ENCODE peak calls at places on chromosomes 13 and 19, in six cellular contexts. C is esophagus squamous epithelium, S is Peyer's patch, K is A549, A is tibial nerve, E is upper lobe of left lung. X is an unnamed sample.

GRCh38 chr19:14577264-14577663 is 5.4 kb upstream of the NDUFB7 start:
- DNase-seq in C (no peak), S (no peak), K (no peak), A (no peak), E (no peak), X (no peak)

GRCh38 chr19:18468517-18468916 is 30.6 kb upstream of the ISYNA1 start:
- DNase-seq in C (no peak), S (no peak), K (peak), A (no peak), E (peak), X (no peak)

GRCh38 chr13:98370806-98371553 is 193.9 kb upstream of the RNF113B start:
- DNase-seq in C (no peak), S (no peak), K (no peak), A (peak), E (no peak), X (peak)

GRCh38 chr19:30077851-30078355 is 135.9 kb downstream of the URI1 start:
- DNase-seq in C (no peak), S (peak), K (no peak), A (no peak), E (no peak), X (no peak)

GRCh38 chr13:98368019-98368418 is 190.9 kb upstream of the RNF113B start:
- DNase-seq in C (no peak), S (no peak), K (no peak), A (no peak), E (no peak), X (no peak)

GRCh38 chr13:33110713-33111413 is 94.6 kb downstream of the KL start:
- DNase-seq in C (no peak), S (no peak), K (no peak), A (peak), E (peak), X (peak)

GRCh38 chr13:113670541-113670940 is 3.5 kb downstream of the GRK1 start:
- DNase-seq in C (no peak), S (peak), K (no peak), A (no peak), E (peak), X (no peak)

GRCh38 chr13:63651394-63651793 is 2235.7 kb upstream of the PCDH20 start:
- DNase-seq in C (no peak), S (no peak), K (no peak), A (no peak), E (no peak), X (no peak)

GRCh38 chr19:38713227-38713649 is 31.0 kb downstream of the CAPN12 start:
- DNase-seq in C (no peak), S (no peak), K (no peak), A (peak), E (peak), X (peak)

GRCh38 chr13:45695198-45695730 is 6.9 kb upstream of the CBY2 start:
- DNase-seq in C (no peak), S (no peak), K (no peak), A (no peak), E (no peak), X (no peak)

GRCh38 chr19:35563207-35563829 is at the start of gene ATP4A:
- DNase-seq in C (no peak), S (no peak), K (no peak), A (no peak), E (no peak), X (no peak)

GRCh38 chr19:2425622-2426581 is 1.5 kb downstream of the TIMM13 start:
- DNase-seq in C (no peak), S (peak), K (no peak), A (no peak), E (no peak), X (no peak)

GRCh38 chr19:5694167-5694951 is 4.3 kb downstream of the RPL36 start:
- DNase-seq in C (no peak), S (no peak), K (no peak), A (no peak), E (peak), X (no peak)

GRCh38 chr19:10421981-10422461 is 1.7 kb downstream of the PDE4A start:
- DNase-seq in C (no peak), S (no peak), K (no peak), A (no peak), E (no peak), X (no peak)

GRCh38 chr13:79874396-79875360 is 393.7 kb downstream of the NDFIP2 start:
- DNase-seq in C (no peak), S (no peak), K (no peak), A (no peak), E (no peak), X (no peak)

GRCh38 chr13:21310220-21310619 is 133.8 kb downstream of the MRPL57 start:
- DNase-seq in C (no peak), S (no peak), K (no peak), A (no peak), E (no peak), X (no peak)

GRCh38 chr19:31344403-31344802 is 4.8 kb downstream of the TSHZ3 start:
- DNase-seq in C (no peak), S (no peak), K (no peak), A (no peak), E (peak), X (no peak)

GRCh38 chr13:102774210-102774560 is 599 bp upstream of the TEX30 start:
- DNase-seq in C (no peak), S (no peak), K (no peak), A (no peak), E (peak), X (peak)

GRCh38 chr19:4186087-4186993 is 3.9 kb downstream of the ANKRD24 start:
- DNase-seq in C (no peak), S (peak), K (peak), A (peak), E (no peak), X (peak)

GRCh38 chr13:66805657-66806056 is 424.5 kb downstream of the PCDH9 start:
- DNase-seq in C (no peak), S (no peak), K (peak), A (peak), E (no peak), X (peak)

GRCh38 chr19:3479177-3479818 is 1.0 kb downstream of the SMIM24 start:
- DNase-seq in C (no peak), S (no peak), K (peak), A (no peak), E (no peak), X (no peak)

GRCh38 chr19:1183543-1184172 is 9.6 kb upstream of the SBNO2 start:
- DNase-seq in C (no peak), S (peak), K (peak), A (no peak), E (peak), X (no peak)

GRCh38 chr13:30744056-30744684 is 8.8 kb downstream of the ALOX5AP start:
- DNase-seq in C (peak), S (no peak), K (peak), A (no peak), E (no peak), X (peak)

GRCh38 chr19:56138069-56138468 is 3.0 kb upstream of the ZNF444 start:
- DNase-seq in C (no peak), S (no peak), K (no peak), A (no peak), E (no peak), X (no peak)

GRCh38 chr19:2659856-2660432 is 42.5 kb downstream of the GNG7 start:
- DNase-seq in C (no peak), S (no peak), K (no peak), A (no peak), E (no peak), X (no peak)

GRCh38 chr19:10510301-10510802 is 6.9 kb downstream of the S1PR5 start:
- DNase-seq in C (no peak), S (no peak), K (no peak), A (no peak), E (peak), X (no peak)

GRCh38 chr19:6238256-6238642 is 41.5 kb downstream of the MLLT1 start:
- DNase-seq in C (no peak), S (no peak), K (no peak), A (no peak), E (no peak), X (no peak)

GRCh38 chr19:4977299-4978174 is 8.6 kb downstream of the KDM4B start:
- DNase-seq in C (no peak), S (no peak), K (no peak), A (peak), E (peak), X (no peak)

GRCh38 chr13:30111810-30112209 is 195.5 kb downstream of the KATNAL1 start:
- DNase-seq in C (no peak), S (no peak), K (peak), A (no peak), E (no peak), X (no peak)

GRCh38 chr19:15123900-15124299 is 16.7 kb downstream of the SYDE1 start:
- DNase-seq in C (no peak), S (peak), K (no peak), A (no peak), E (no peak), X (peak)

GRCh38 chr19:2610637-2611482 is 91.6 kb downstream of the GNG7 start:
- DNase-seq in C (no peak), S (peak), K (peak), A (peak), E (peak), X (peak)

GRCh38 chr19:13842294-13843103 is 34.4 kb upstream of the NANOS3 start:
- DNase-seq in C (no peak), S (peak), K (peak), A (peak), E (peak), X (peak)

GRCh38 chr19:5299137-5299536 is 41.5 kb downstream of the PTPRS start:
- DNase-seq in C (no peak), S (no peak), K (no peak), A (no peak), E (no peak), X (no peak)

GRCh38 chr19:7191946-7192691 is 102.1 kb downstream of the INSR start:
- DNase-seq in C (no peak), S (no peak), K (no peak), A (no peak), E (no peak), X (no peak)

GRCh38 chr13:25468330-25469178 is 96.8 kb downstream of the ATP8A2 start:
- DNase-seq in C (no peak), S (no peak), K (no peak), A (no peak), E (peak), X (no peak)

DNA sequence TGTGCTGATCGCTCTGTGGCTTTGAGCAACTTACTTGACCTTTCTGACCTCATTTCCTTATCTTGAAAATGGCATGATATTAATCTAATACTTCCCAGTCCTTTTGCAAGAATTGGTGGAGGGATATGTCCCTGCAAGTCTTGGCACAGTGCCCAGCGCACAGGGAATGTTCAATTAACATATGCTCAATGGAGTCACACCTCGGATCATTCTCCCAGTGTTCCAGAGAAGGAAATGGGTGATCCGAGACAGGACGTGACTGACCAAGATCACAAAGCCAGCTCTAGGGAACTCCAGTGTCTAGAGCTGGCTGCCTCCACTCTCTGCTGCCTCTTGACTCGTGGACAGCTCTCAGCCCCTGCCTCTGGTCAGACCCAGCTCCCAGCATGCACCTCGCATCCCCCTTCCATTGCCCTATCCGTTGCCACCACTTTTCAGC is 3.6 kb downstream of the CDC42EP5 start:
- DNase-seq in C (no peak), S (peak), K (no peak), A (no peak), E (no peak), X (peak)
- TF ChIP-seq POLR2A in C (no peak), S (peak), K (no peak), A (no peak), E (no peak), X (no peak)

GRCh38 chr19:45091031-45091918 is 1.7 kb upstream of the PPP1R37 start:
- DNase-seq in C (peak), S (peak), K (peak), A (peak), E (peak), X (peak)

GRCh38 chr19:45087531-45087930 is 5.4 kb upstream of the PPP1R37 start:
- DNase-seq in C (no peak), S (no peak), K (no peak), A (no peak), E (no peak), X (no peak)

GRCh38 chr19:45092747-45093678 is at the start of gene PPP1R37:
- DNase-seq in C (peak), S (peak), K (peak), A (peak), E (peak), X (peak)

GRCh38 chr19:45090034-45090433 is 2.9 kb upstream of the PPP1R37 start:
- DNase-seq in C (no peak), S (peak), K (no peak), A (no peak), E (peak), X (no peak)

GRCh38 chr19:45090598-45090997 is 2.4 kb upstream of the PPP1R37 start:
- DNase-seq in C (no peak), S (peak), K (no peak), A (no peak), E (no peak), X (no peak)
- H3K27ac ChIP-seq in C (peak), S (no peak), K (peak), A (no peak), E (no peak), X (no peak)

DNA sequence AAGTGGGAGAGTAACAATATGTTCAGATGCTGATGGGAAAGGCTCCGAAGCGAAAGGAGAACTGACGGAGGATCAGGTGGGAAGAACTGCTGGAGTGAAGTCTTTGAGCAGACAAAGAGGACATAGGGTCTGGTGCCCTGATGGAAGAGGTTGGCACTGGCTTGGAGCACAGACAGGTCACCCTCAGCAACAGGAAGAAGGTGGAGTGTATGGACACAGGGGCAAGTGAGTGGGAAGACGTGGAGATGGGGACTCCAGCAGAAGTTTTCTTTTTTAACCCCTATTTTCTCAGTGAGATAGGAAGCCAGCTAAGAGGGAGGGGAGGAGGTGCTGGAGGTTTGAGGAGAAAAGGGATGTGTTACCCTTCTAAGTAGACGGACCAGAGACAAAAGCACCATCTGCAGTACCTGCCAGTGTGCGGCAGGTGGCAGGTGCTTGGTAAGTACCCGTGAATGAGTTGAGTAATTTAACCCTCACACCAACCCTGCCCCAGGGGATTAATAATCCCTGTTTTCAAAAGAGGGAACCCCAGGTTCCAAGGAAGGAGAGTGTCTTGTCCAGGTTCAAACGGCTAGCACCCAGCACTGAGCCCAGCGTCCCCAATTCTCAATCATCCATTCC is 11.2 kb downstream of the HAS1 start:
- DNase-seq in C (no peak), S (no peak), K (peak), A (no peak), E (no peak), X (no peak)
- TF ChIP-seq CTCF in C (no peak), S (peak), K (peak), A (no peak), E (no peak), X (peak)

GRCh38 chr13:40665754-40666057 is 735 bp downstream of the FOXO1 start:
- DNase-seq in C (no peak), S (no peak), K (no peak), A (no peak), E (peak), X (no peak)

GRCh38 chr13:40666058-40666904 is at the start of gene FOXO1:
- DNase-seq in C (peak), S (peak), K (peak), A (peak), E (peak), X (peak)

GRCh38 chr13:40662866-40663265 is 3.6 kb downstream of the FOXO1 start:
- DNase-seq in C (no peak), S (no peak), K (no peak), A (no peak), E (no peak), X (no peak)

GRCh38 chr13:40665061-40665753 is 1.2 kb downstream of the FOXO1 start:
- DNase-seq in C (no peak), S (peak), K (peak), A (no peak), E (peak), X (peak)

GRCh38 chr13:40664100-40665060 is 2.1 kb downstream of the FOXO1 start:
- DNase-seq in C (no peak), S (peak), K (peak), A (peak), E (peak), X (peak)
- TF ChIP-seq POLR2A in C (peak), S (peak), K (no peak), A (no peak), E (no peak), X (peak)

DNA sequence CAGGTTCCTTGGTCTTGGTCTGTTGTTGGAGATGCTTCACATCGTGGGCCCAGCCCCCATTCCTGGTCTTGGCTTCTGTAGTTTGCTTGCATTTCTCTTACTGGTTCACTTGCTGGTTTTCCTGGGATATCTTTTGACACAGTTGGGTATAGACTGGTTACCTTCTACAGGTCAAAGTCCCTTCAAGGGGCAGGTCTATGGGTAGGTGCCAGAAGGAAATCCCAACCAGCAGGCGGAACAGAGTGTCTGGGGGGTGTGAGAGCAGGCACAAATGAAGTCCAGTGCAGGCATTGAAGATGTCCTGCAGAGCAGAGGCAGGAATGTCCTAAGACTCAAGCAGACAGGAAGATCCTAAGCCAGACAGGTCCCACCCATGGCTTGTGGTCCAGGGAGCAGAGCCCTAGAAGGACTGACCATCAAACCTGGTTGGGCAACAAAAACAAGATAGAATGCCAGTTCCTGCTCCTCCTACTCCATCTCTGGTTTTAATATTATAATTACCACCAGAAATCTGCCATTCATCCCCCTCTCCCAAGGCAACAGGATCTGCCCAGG is 17.7 kb upstream of the WASF3 start:
- DNase-seq in C (no peak), S (no peak), K (no peak), A (no peak), E (no peak), X (no peak)
- H3K27ac ChIP-seq in C (no peak), S (no peak), K (no peak), A (no peak), E (no peak), X (no peak)

GRCh38 chr19:41447732-41448332 is 4.9 kb downstream of the ERICH4 start:
- DNase-seq in C (no peak), S (no peak), K (no peak), A (no peak), E (no peak), X (no peak)
- TF ChIP-seq CTCF in C (no peak), S (peak), K (peak), A (no peak), E (no peak), X (peak)

GRCh38 chr19:19732579-19733501 is at the start of gene ZNF14:
- DNase-seq in C (peak), S (peak), K (peak), A (peak), E (peak), X (peak)
- TF ChIP-seq POLR2A in C (peak), S (peak), K (peak), A (peak), E (no peak), X (peak)

GRCh38 chr13:44401577-44401976 is 28.0 kb downstream of the SERP2 start:
- DNase-seq in C (no peak), S (no peak), K (no peak), A (no peak), E (no peak), X (no peak)
- H3K27ac ChIP-seq in C (no peak), S (no peak), K (no peak), A (no peak), E (no peak), X (no peak)

GRCh38 chr13:23715762-23716235 is 145.6 kb downstream of the TNFRSF19 start:
- DNase-seq in C (no peak), S (no peak), K (peak), A (no peak), E (no peak), X (no peak)
- TF ChIP-seq CTCF in C (no peak), S (no peak), K (peak), A (no peak), E (no peak), X (no peak)

DNA sequence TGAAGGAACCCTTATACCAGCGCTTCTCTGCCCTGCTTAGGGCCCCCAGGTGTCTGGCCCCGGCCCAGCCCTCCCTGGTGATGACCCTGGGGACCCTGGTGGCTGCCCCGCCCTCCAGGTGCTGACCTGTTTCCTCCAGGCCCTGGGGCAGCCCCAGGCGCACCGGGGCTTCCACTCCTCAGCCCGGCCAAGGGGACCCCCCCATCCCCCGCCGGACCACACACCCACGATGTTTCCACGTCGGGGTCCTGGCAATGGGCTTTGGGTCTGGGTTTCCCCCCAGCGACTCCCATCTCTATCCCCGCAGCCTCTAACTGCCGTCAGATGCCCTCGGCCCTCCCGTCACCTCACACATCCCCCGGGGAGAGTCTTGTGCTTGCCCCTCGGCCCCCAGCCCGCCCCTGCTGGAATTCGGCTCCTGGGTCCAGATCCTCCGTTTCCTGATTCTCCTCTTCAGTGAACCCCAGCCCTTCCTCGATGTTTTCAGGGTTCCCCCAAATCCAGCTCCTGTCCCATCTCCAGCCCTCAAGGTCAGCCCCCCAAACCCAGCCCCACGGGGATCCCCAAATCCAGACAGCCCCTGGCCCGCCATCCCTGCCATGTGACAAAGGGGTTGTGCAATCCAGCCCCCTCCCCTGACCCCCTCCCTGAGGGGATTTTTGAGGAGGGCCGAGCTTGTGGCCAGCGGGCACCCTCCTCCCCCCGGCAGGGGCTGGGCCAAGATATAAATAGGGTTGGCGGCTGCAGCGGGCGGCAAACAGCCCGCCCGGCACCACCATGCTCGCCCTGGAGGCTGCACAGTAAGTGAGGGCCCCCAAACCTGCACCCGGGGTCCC is at the start of gene SPIB:
- DNase-seq in C (no peak), S (no peak), K (no peak), A (no peak), E (peak), X (no peak)
- TF ChIP-seq POLR2A in C (no peak), S (no peak), K (no peak), A (no peak), E (no peak), X (no peak)